ENCODE peak calls at places on chromosome 16, in seven cellular contexts. S, G, V, K, B, M and Z are unnamed samples.

GRCh38 chr16:64751906-64752305 is 370.0 kb downstream of the CDH11 start:
- DNase-seq in S (no peak), G (no peak), B (no peak), K (peak), M (no peak), V (peak), Z (no peak)

GRCh38 chr16:27221576-27222498 is 18.5 kb downstream of the KDM8 start:
- DNase-seq in V (no peak), G (no peak), S (peak), B (no peak), K (no peak), M (peak), Z (no peak)

GRCh38 chr16:12341423-12341822 is 364.9 kb downstream of the SNX29 start:
- DNase-seq in M (no peak), S (no peak), G (no peak), B (peak), V (no peak), K (no peak), Z (no peak)

GRCh38 chr16:55510185-55510805 is 1.4 kb downstream of the LPCAT2 start:
- DNase-seq in V (no peak), B (no peak), K (no peak), S (no peak), M (no peak), G (no peak), Z (no peak)

GRCh38 chr16:10992112-10992511 is 47.7 kb downstream of the CLEC16A start:
- DNase-seq in K (peak), V (peak), S (no peak), G (no peak), B (no peak), M (no peak), Z (no peak)

GRCh38 chr16:88781140-88782077 is 3.6 kb downstream of the PIEZO1 start:
- DNase-seq in K (no peak), G (no peak), B (no peak), S (peak), V (no peak), M (no peak), Z (no peak)

GRCh38 chr16:23061669-23062068 is 87.6 kb downstream of the USP31 start:
- DNase-seq in B (no peak), K (no peak), M (no peak), G (no peak), V (no peak), S (no peak), Z (no peak)

GRCh38 chr16:31352344-31353115 is 2.4 kb upstream of the ITGAX start:
- DNase-seq in M (no peak), V (no peak), G (no peak), S (no peak), B (no peak), K (no peak), Z (no peak)

GRCh38 chr16:58494981-58495860 is 4.7 kb upstream of the NDRG4 start:
- DNase-seq in B (peak), V (peak), G (peak), M (peak), S (peak), K (peak), Z (no peak)

GRCh38 chr16:65176603-65177002 is 54.7 kb upstream of the CDH11 start:
- DNase-seq in M (no peak), V (peak), K (peak), B (peak), S (peak), G (no peak), Z (no peak)

GRCh38 chr16:46857261-46857962 is 26.4 kb upstream of the C16orf87 start:
- DNase-seq in S (no peak), G (no peak), M (peak), B (peak), K (no peak), V (peak), Z (no peak)

GRCh38 chr16:15034266-15035162 is 21.4 kb downstream of the NTAN1 start:
- DNase-seq in K (no peak), V (no peak), G (no peak), B (no peak), S (no peak), M (no peak), Z (no peak)

GRCh38 chr16:14350081-14350480 is 279.0 kb downstream of the MRTFB start:
- DNase-seq in S (no peak), M (no peak), V (no peak), B (no peak), G (no peak), K (no peak), Z (no peak)

GRCh38 chr16:12805091-12805490 is 1.4 kb upstream of the CPPED1 start:
- DNase-seq in K (no peak), B (no peak), M (no peak), G (no peak), S (no peak), V (no peak), Z (no peak)

GRCh38 chr16:78762222-78762621 is 662.8 kb downstream of the WWOX start:
- DNase-seq in K (no peak), G (no peak), S (no peak), B (no peak), V (no peak), M (no peak), Z (no peak)

GRCh38 chr16:84003001-84003400 is 35.0 kb downstream of the NECAB2 start:
- DNase-seq in G (no peak), K (no peak), M (no peak), V (no peak), B (no peak), S (peak), Z (no peak)

GRCh38 chr16:11042205-11042604 is 97.8 kb downstream of the CLEC16A start:
- DNase-seq in K (no peak), G (no peak), M (no peak), V (no peak), S (no peak), B (no peak), Z (no peak)

GRCh38 chr16:47045459-47045858 is 72.0 kb upstream of the DNAJA2 start:
- DNase-seq in S (no peak), M (no peak), B (no peak), G (no peak), K (no peak), V (no peak), Z (no peak)

GRCh38 chr16:71767060-71767900 is 41.4 kb downstream of the AP1G1 start:
- DNase-seq in B (no peak), K (no peak), G (no peak), S (no peak), V (no peak), M (no peak), Z (no peak)

GRCh38 chr16:70160388-70160787 is 13.2 kb upstream of the CLEC18C start:
- DNase-seq in B (no peak), S (no peak), G (no peak), M (no peak), K (no peak), V (no peak), Z (no peak)

GRCh38 chr16:89686520-89687091 is at the start of gene CDK10:
- DNase-seq in G (peak), B (peak), M (peak), S (peak), K (no peak), V (peak), Z (peak)

GRCh38 chr16:86740817-86741799 is 162.8 kb downstream of the FOXL1 start:
- DNase-seq in G (no peak), K (no peak), M (no peak), B (peak), V (peak), S (peak), Z (no peak)

GRCh38 chr16:25143898-25144297 is 32.4 kb downstream of the LCMT1 start:
- DNase-seq in K (no peak), S (no peak), B (no peak), M (peak), V (no peak), G (no peak), Z (no peak)

GRCh38 chr16:86244188-86244587 is 266.1 kb upstream of the FOXF1 start:
- DNase-seq in M (no peak), V (no peak), G (no peak), B (no peak), S (no peak), K (no peak), Z (peak)

GRCh38 chr16:11557811-11558210 is 28.9 kb downstream of the LITAF start:
- DNase-seq in M (no peak), S (peak), V (no peak), B (no peak), K (no peak), G (no peak), Z (no peak)

GRCh38 chr16:28257256-28257655 is 35.1 kb upstream of the SBK1 start:
- DNase-seq in K (no peak), S (no peak), G (no peak), B (no peak), V (no peak), M (no peak), Z (no peak)

GRCh38 chr16:28260193-28260592 is 32.1 kb upstream of the SBK1 start:
- DNase-seq in G (no peak), K (no peak), M (no peak), S (no peak), V (no peak), B (no peak), Z (no peak)

GRCh38 chr16:28259091-28259780 is 33.1 kb upstream of the SBK1 start:
- DNase-seq in G (no peak), V (no peak), M (no peak), K (no peak), S (no peak), B (no peak), Z (no peak)

GRCh38 chr16:28259781-28260150 is 32.6 kb upstream of the SBK1 start:
- DNase-seq in K (no peak), S (no peak), V (no peak), G (no peak), M (no peak), B (no peak), Z (no peak)

GRCh38 chr16:28258571-28258970 is 33.8 kb upstream of the SBK1 start:
- DNase-seq in V (no peak), M (peak), G (no peak), S (peak), K (no peak), B (no peak), Z (no peak)
- H3K4me3 ChIP-seq in V (no peak), M (no peak), G (peak), S (peak), K (no peak), B (no peak), Z (no peak)

DNA sequence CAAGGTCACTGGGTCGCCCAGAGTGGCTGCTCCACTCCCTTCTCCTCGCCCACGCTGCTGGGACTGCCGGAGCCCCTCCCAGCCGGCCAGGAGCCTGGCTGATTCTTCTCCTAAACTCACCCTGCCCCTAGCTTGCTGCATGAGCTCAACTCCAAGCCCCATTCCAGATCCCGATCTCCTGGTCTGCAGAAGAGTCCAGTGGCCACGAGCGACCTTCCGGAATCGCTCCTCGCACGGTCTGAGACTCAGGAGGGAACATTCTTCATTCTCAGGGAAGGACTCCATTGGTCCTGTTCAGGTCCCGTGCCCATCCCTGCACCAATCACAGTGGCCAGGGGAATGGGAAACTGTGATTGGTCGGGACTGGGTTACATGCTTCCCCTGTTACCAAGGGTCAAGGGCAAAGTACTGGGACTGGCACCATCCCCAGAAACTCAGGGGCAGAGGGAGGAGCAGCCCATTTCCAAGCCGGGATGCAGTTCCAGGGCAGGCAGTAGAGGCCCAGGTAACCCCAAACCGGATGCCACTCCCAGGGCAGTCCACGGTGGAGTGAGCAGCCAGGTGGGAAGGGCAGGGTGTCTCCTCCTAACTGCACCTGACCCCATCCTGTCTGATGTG is 24.5 kb upstream of the CIBAR2 start:
- DNase-seq in K (no peak), V (no peak), B (no peak), S (peak), G (peak), M (peak), Z (no peak)
- H3K4me3 ChIP-seq in K (peak), V (no peak), B (no peak), S (no peak), G (peak), M (peak), Z (no peak)

GRCh38 chr16:77236063-77236511 is 36.9 kb downstream of the SYCE1L start:
- DNase-seq in K (no peak), G (peak), S (peak), M (peak), B (peak), V (peak), Z (peak)
- H3K4me3 ChIP-seq in K (peak), G (no peak), S (peak), M (no peak), B (no peak), V (peak), Z (no peak)

DNA sequence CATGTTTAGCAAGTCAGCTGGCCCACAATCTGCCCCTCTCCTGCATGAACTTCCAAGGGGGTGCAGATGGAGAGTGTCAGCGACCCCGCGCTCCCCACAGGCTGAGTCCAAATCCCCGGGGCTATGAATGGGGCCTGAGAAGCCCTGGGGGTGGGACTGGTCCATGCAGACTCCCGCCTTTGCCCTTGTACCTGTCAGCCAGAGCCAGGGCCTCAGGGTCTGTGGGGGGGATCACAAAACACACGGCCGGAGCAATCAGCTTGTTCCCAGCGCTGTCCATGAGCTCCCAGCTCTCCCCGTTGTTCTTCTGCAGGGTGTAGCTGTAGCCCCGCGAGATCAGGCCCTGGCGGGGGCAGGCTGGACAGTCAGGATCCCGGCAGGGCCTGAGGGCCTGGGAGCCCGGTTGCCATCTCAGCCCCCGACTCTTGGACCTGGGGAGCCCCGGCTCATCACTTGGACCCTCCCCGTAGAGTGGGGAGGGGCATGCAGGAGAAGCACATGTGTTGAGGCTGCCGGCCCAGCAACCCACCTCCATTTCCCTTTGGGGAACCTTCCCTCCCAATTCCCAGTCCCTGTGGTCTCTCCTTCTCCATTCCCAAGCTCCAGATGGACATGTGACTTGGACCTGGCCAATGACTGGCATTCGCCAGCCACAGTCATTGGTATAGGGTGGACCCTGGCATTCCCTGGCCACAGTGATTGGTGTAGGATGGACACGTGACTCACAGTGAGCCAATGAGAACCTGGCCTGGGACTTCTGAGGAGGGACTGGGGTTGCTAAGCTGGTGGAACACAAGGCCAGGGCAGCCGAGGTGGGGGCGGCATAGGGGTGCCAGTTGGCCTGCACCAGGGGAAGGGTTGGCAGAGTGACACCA is 42.4 kb downstream of the PPL start:
- DNase-seq in G (no peak), M (no peak), V (no peak), S (peak), B (no peak), K (no peak), Z (no peak)
- H3K4me3 ChIP-seq in G (no peak), M (no peak), V (no peak), S (no peak), B (no peak), K (no peak), Z (no peak)

GRCh38 chr16:984106-984505 is 2.5 kb downstream of the SOX8 start:
- DNase-seq in B (no peak), G (no peak), K (no peak), V (no peak), M (no peak), S (peak), Z (no peak)

GRCh38 chr16:981695-982151 is at the start of gene SOX8:
- DNase-seq in G (no peak), V (no peak), K (no peak), M (no peak), S (no peak), B (no peak), Z (no peak)

GRCh38 chr16:980595-980854 is 1.0 kb upstream of the SOX8 start:
- DNase-seq in S (no peak), B (no peak), M (no peak), K (no peak), G (no peak), V (no peak), Z (no peak)

GRCh38 chr16:983044-984030 is 1.8 kb downstream of the SOX8 start:
- DNase-seq in M (no peak), S (peak), V (no peak), B (no peak), G (no peak), K (no peak), Z (no peak)

GRCh38 chr16:982152-983043 is 828 bp downstream of the SOX8 start:
- DNase-seq in K (no peak), S (peak), G (no peak), V (no peak), M (no peak), B (no peak), Z (no peak)
- H3K4me3 ChIP-seq in K (no peak), S (peak), G (peak), V (no peak), M (peak), B (no peak), Z (peak)

DNA sequence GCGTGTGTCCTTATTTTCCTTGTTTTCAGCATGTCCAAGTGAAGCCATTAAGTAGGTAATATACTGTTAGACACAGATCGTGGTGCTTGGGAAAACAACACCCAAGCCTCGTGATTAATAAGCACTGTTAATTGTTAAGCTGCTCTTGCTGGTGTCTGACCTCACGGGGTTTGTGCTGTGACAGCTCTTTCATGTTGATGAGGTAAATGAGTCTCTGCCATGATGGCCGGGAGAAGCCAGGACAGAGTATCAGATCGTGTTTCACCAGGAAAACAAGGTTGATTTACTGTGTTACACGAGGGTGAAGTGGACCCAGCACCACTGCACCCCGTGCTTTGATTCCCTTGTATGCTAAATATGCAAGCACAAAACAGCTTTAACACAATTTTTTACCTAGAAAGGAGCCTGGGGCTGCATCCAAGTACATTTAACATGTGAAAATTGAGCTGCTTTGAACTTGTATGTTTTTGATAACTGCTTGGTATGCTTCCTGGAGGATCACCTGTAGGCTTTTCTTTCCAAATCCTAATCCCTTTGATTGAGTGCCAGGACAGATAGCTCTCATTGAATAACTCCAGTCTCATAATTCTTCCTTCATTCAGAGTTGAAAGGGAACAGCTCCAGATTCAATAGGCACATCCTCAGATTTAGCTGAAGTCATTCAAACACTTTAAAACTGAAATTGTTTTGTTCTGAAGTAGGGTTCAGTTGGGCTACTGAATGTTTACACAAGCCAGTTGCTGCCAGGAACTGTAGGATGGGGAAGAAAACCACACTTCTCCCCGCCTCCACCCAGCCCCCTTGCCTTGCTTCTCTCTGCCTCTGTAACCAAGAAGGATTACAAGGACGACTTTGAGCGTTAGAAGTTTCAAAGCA is 287.5 kb downstream of the FTO start:
- DNase-seq in B (peak), G (no peak), M (peak), K (no peak), V (peak), S (no peak), Z (no peak)
- H3K4me3 ChIP-seq in B (no peak), G (no peak), M (no peak), K (no peak), V (no peak), S (no peak), Z (no peak)

DNA sequence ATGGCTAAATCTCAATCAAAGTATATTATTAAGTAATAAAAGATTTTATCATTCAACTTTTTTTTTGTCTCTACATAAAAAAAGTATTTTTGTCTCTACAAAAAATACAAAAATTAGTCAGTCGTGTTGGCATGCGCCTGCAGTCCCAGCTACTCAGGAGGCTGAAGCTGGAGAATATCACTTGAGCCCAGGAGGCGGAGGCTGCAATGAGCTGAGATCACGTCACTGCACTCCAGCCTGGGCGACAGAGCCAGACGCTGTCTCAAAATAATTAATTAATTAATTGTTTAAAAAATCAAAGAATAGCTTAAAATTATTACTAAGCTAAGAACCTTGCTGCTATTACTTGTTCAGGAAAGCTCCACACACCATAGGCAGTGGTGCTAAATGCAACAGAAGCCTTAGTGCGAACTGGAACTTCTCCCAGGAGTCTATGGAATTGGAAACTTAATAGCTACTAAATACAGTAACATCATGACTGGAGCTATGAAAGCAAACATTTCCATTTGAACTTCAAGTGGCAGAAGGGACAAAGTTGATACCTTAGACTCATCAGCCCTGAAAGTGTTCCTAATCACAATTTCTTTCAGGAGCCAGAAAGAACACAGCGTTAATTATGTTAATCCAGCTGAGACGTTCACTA is 22.6 kb downstream of the ADCY9 start:
- DNase-seq in V (no peak), M (no peak), S (peak), G (no peak), B (no peak), K (no peak), Z (peak)
- H3K4me3 ChIP-seq in V (no peak), M (no peak), S (peak), G (no peak), B (no peak), K (no peak), Z (no peak)

GRCh38 chr16:67245674-67246080 is 1.6 kb downstream of the FHOD1 start:
- DNase-seq in V (no peak), M (no peak), K (no peak), B (no peak), G (no peak), S (no peak), Z (no peak)
- H3K4me3 ChIP-seq in V (peak), M (peak), K (peak), B (peak), G (peak), S (peak), Z (peak)